ENCODE peak calls at places on chromosomes 6 and 20, in six cellular contexts. One of them, this sample, is unnamed.

GRCh38 chr20:24699321-24700165 is 230.1 kb downstream of the SYNDIG1 start:
- DNase-seq in NCI-H2227 treated with DMSO at 0.1 percent for 48 hours: no peak
- DNase-seq in psoas muscle: no peak
- DNase-seq in H9: peak
- DNase-seq in ureter: no peak
- DNase-seq in stimulated activated CD4-positive, alpha-beta T cell treated with anti-CD3 and anti-CD28 coated beads, Interleukin-1b, Interleukin-23, amount 100 ng/mL, for 4 hours: no peak
- DNase-seq in this sample: no peak

GRCh38 chr20:62888910-62889309 is 27.3 kb upstream of the TCFL5 start:
- DNase-seq in H9: no peak
- DNase-seq in psoas muscle: no peak
- DNase-seq in NCI-H2227 treated with DMSO at 0.1 percent for 48 hours: no peak
- DNase-seq in ureter: no peak
- DNase-seq in stimulated activated CD4-positive, alpha-beta T cell treated with anti-CD3 and anti-CD28 coated beads, Interleukin-1b, Interleukin-23, amount 100 ng/mL, for 4 hours: no peak
- DNase-seq in this sample: no peak

GRCh38 chr6:2545351-2545750 is 205.4 kb downstream of the MYLK4 start:
- DNase-seq in H9: no peak
- DNase-seq in stimulated activated CD4-positive, alpha-beta T cell treated with anti-CD3 and anti-CD28 coated beads, Interleukin-1b, Interleukin-23, amount 100 ng/mL, for 4 hours: no peak
- DNase-seq in psoas muscle: no peak
- DNase-seq in ureter: no peak
- DNase-seq in NCI-H2227 treated with DMSO at 0.1 percent for 48 hours: no peak
- DNase-seq in this sample: no peak

GRCh38 chr20:32582659-32583580 is 2.2 kb downstream of the NOL4L start:
- DNase-seq in H9: no peak
- DNase-seq in psoas muscle: no peak
- DNase-seq in ureter: no peak
- DNase-seq in stimulated activated CD4-positive, alpha-beta T cell treated with anti-CD3 and anti-CD28 coated beads, Interleukin-1b, Interleukin-23, amount 100 ng/mL, for 4 hours: no peak
- DNase-seq in NCI-H2227 treated with DMSO at 0.1 percent for 48 hours: no peak
- DNase-seq in this sample: peak

GRCh38 chr6:44341095-44341890 is 1.2 kb upstream of the SPATS1 start:
- DNase-seq in ureter: no peak
- DNase-seq in NCI-H2227 treated with DMSO at 0.1 percent for 48 hours: no peak
- DNase-seq in stimulated activated CD4-positive, alpha-beta T cell treated with anti-CD3 and anti-CD28 coated beads, Interleukin-1b, Interleukin-23, amount 100 ng/mL, for 4 hours: no peak
- DNase-seq in psoas muscle: no peak
- DNase-seq in H9: no peak
- DNase-seq in this sample: no peak

GRCh38 chr20:54255157-54255556 is 47.3 kb downstream of the PFDN4 start:
- DNase-seq in H9: no peak
- DNase-seq in stimulated activated CD4-positive, alpha-beta T cell treated with anti-CD3 and anti-CD28 coated beads, Interleukin-1b, Interleukin-23, amount 100 ng/mL, for 4 hours: no peak
- DNase-seq in ureter: no peak
- DNase-seq in psoas muscle: no peak
- DNase-seq in NCI-H2227 treated with DMSO at 0.1 percent for 48 hours: no peak
- DNase-seq in this sample: no peak

GRCh38 chr6:39471954-39472659 is 149.6 kb upstream of the KCNK16 start:
- DNase-seq in ureter: no peak
- DNase-seq in NCI-H2227 treated with DMSO at 0.1 percent for 48 hours: no peak
- DNase-seq in stimulated activated CD4-positive, alpha-beta T cell treated with anti-CD3 and anti-CD28 coated beads, Interleukin-1b, Interleukin-23, amount 100 ng/mL, for 4 hours: no peak
- DNase-seq in H9: no peak
- DNase-seq in psoas muscle: no peak
- DNase-seq in this sample: no peak

GRCh38 chr6:161038229-161039003 is 46.8 kb downstream of the MAP3K4 start:
- DNase-seq in H9: no peak
- DNase-seq in psoas muscle: peak
- DNase-seq in ureter: no peak
- DNase-seq in stimulated activated CD4-positive, alpha-beta T cell treated with anti-CD3 and anti-CD28 coated beads, Interleukin-1b, Interleukin-23, amount 100 ng/mL, for 4 hours: no peak
- DNase-seq in NCI-H2227 treated with DMSO at 0.1 percent for 48 hours: no peak
- DNase-seq in this sample: no peak

GRCh38 chr6:158040051-158040803 is 58.6 kb downstream of the SYNJ2 start:
- DNase-seq in stimulated activated CD4-positive, alpha-beta T cell treated with anti-CD3 and anti-CD28 coated beads, Interleukin-1b, Interleukin-23, amount 100 ng/mL, for 4 hours: no peak
- DNase-seq in H9: no peak
- DNase-seq in psoas muscle: no peak
- DNase-seq in NCI-H2227 treated with DMSO at 0.1 percent for 48 hours: no peak
- DNase-seq in ureter: no peak
- DNase-seq in this sample: no peak

GRCh38 chr20:17849901-17850673 is 118.5 kb downstream of the SNX5 start:
- DNase-seq in NCI-H2227 treated with DMSO at 0.1 percent for 48 hours: no peak
- DNase-seq in H9: no peak
- DNase-seq in psoas muscle: peak
- DNase-seq in stimulated activated CD4-positive, alpha-beta T cell treated with anti-CD3 and anti-CD28 coated beads, Interleukin-1b, Interleukin-23, amount 100 ng/mL, for 4 hours: no peak
- DNase-seq in ureter: peak
- DNase-seq in this sample: no peak

GRCh38 chr20:19397676-19398075 is 185.2 kb downstream of the SLC24A3 start:
- DNase-seq in NCI-H2227 treated with DMSO at 0.1 percent for 48 hours: no peak
- DNase-seq in ureter: no peak
- DNase-seq in stimulated activated CD4-positive, alpha-beta T cell treated with anti-CD3 and anti-CD28 coated beads, Interleukin-1b, Interleukin-23, amount 100 ng/mL, for 4 hours: no peak
- DNase-seq in psoas muscle: no peak
- DNase-seq in H9: no peak
- DNase-seq in this sample: no peak

GRCh38 chr20:59498291-59498690 is 106.0 kb upstream of the PHACTR3 start:
- DNase-seq in H9: no peak
- DNase-seq in stimulated activated CD4-positive, alpha-beta T cell treated with anti-CD3 and anti-CD28 coated beads, Interleukin-1b, Interleukin-23, amount 100 ng/mL, for 4 hours: no peak
- DNase-seq in NCI-H2227 treated with DMSO at 0.1 percent for 48 hours: no peak
- DNase-seq in psoas muscle: no peak
- DNase-seq in ureter: no peak
- DNase-seq in this sample: no peak

GRCh38 chr6:106381871-106382270 is 21.4 kb downstream of the CRYBG1 start:
- DNase-seq in psoas muscle: no peak
- DNase-seq in NCI-H2227 treated with DMSO at 0.1 percent for 48 hours: no peak
- DNase-seq in ureter: peak
- DNase-seq in stimulated activated CD4-positive, alpha-beta T cell treated with anti-CD3 and anti-CD28 coated beads, Interleukin-1b, Interleukin-23, amount 100 ng/mL, for 4 hours: no peak
- DNase-seq in H9: no peak
- DNase-seq in this sample: no peak

GRCh38 chr20:49786226-49786625 is 26.4 kb upstream of the SLC9A8 start:
- DNase-seq in stimulated activated CD4-positive, alpha-beta T cell treated with anti-CD3 and anti-CD28 coated beads, Interleukin-1b, Interleukin-23, amount 100 ng/mL, for 4 hours: no peak
- DNase-seq in psoas muscle: no peak
- DNase-seq in NCI-H2227 treated with DMSO at 0.1 percent for 48 hours: no peak
- DNase-seq in H9: no peak
- DNase-seq in ureter: no peak
- DNase-seq in this sample: no peak

GRCh38 chr20:61561111-61561830 is 309.2 kb downstream of the CDH4 start:
- DNase-seq in NCI-H2227 treated with DMSO at 0.1 percent for 48 hours: no peak
- DNase-seq in H9: no peak
- DNase-seq in ureter: no peak
- DNase-seq in stimulated activated CD4-positive, alpha-beta T cell treated with anti-CD3 and anti-CD28 coated beads, Interleukin-1b, Interleukin-23, amount 100 ng/mL, for 4 hours: no peak
- DNase-seq in psoas muscle: no peak
- DNase-seq in this sample: no peak

GRCh38 chr6:138555294-138555988 is 56.1 kb upstream of the NHSL1 start:
- DNase-seq in ureter: no peak
- DNase-seq in NCI-H2227 treated with DMSO at 0.1 percent for 48 hours: no peak
- DNase-seq in H9: no peak
- DNase-seq in psoas muscle: no peak
- DNase-seq in stimulated activated CD4-positive, alpha-beta T cell treated with anti-CD3 and anti-CD28 coated beads, Interleukin-1b, Interleukin-23, amount 100 ng/mL, for 4 hours: no peak
- DNase-seq in this sample: no peak

GRCh38 chr20:45947110-45947866 is 12.8 kb downstream of the PCIF1 start:
- DNase-seq in H9: no peak
- DNase-seq in ureter: no peak
- DNase-seq in stimulated activated CD4-positive, alpha-beta T cell treated with anti-CD3 and anti-CD28 coated beads, Interleukin-1b, Interleukin-23, amount 100 ng/mL, for 4 hours: no peak
- DNase-seq in psoas muscle: no peak
- DNase-seq in NCI-H2227 treated with DMSO at 0.1 percent for 48 hours: no peak
- DNase-seq in this sample: no peak